ENCODE peak calls at places on chromosome 14, in nine cellular contexts. L, H, Q, F, S, P, Y, V and I are unnamed samples. For H3K36me3, the result is how much of the 10 kb centered on the place peaks cover.

GRCh38 chr14:69287096-69287991 is 27.4 kb downstream of the GALNT16 start:
- DNase-seq in L (no peak), H (no peak), Q (no peak), F (no peak), S (peak), P (no peak), Y (no peak), V (peak), I (no peak)

GRCh38 chr14:52318829-52319604 is 4.9 kb downstream of the PTGER2 start:
- DNase-seq in L (no peak), H (no peak), Q (no peak), F (no peak), S (no peak), P (no peak), Y (no peak), V (no peak), I (no peak)

GRCh38 chr14:68790656-68791077 is 2.2 kb downstream of the ZFP36L1 start:
- DNase-seq in L (no peak), H (no peak), Q (peak), F (no peak), S (no peak), P (no peak), Y (no peak), V (no peak), I (no peak)

GRCh38 chr14:103141117-103141796 is 18.0 kb downstream of the TNFAIP2 start:
- DNase-seq in L (no peak), H (no peak), Q (no peak), F (no peak), S (peak), P (no peak), Y (no peak), V (peak), I (peak)

GRCh38 chr14:91368681-91369416 is 48.8 kb downstream of the CCDC88C start:
- DNase-seq in L (no peak), H (no peak), Q (no peak), F (no peak), S (no peak), P (no peak), Y (no peak), V (no peak), I (no peak)

GRCh38 chr14:21987937-21988336 is 314.3 kb upstream of the OR4E1 start:
- DNase-seq in L (peak), H (no peak), Q (no peak), F (no peak), S (peak), P (no peak), Y (no peak), V (no peak), I (peak)

GRCh38 chr14:69263364-69263763 is 3.4 kb downstream of the GALNT16 start:
- DNase-seq in L (peak), H (peak), Q (peak), F (peak), S (no peak), P (no peak), Y (peak), V (no peak), I (peak)

GRCh38 chr14:65850429-65851145 is 438.1 kb downstream of the FUT8 start:
- DNase-seq in L (no peak), H (no peak), Q (no peak), F (no peak), S (no peak), P (no peak), Y (no peak), V (no peak), I (no peak)

GRCh38 chr14:22419620-22420019 is 169.4 kb downstream of the DAD1 start:
- DNase-seq in L (no peak), H (no peak), Q (no peak), F (no peak), S (no peak), P (no peak), Y (no peak), V (no peak), I (no peak)

GRCh38 chr14:63727231-63727735 is 582 bp downstream of the SGPP1 start:
- DNase-seq in L (peak), H (peak), Q (peak), F (peak), S (peak), P (no peak), Y (peak), V (peak), I (peak)

GRCh38 chr14:63852271-63852816 is 460 bp upstream of the SYNE2 start:
- DNase-seq in L (no peak), H (no peak), Q (no peak), F (no peak), S (peak), P (no peak), Y (no peak), V (no peak), I (no peak)

GRCh38 chr14:79802096-79802495 is 409.2 kb downstream of the DIO2 start:
- DNase-seq in L (no peak), H (no peak), Q (no peak), F (no peak), S (no peak), P (no peak), Y (no peak), V (no peak), I (no peak)

GRCh38 chr14:74211945-74212580 is 27.2 kb upstream of the VSX2 start:
- DNase-seq in L (no peak), H (no peak), Q (no peak), F (no peak), S (no peak), P (no peak), Y (no peak), V (no peak), I (no peak)

GRCh38 chr14:32494566-32495434 is 165.7 kb downstream of the AKAP6 start:
- DNase-seq in L (no peak), H (no peak), Q (peak), F (peak), S (no peak), P (no peak), Y (no peak), V (no peak), I (no peak)

GRCh38 chr14:25464078-25464477 is 414.1 kb upstream of the STXBP6 start:
- DNase-seq in L (no peak), H (no peak), Q (no peak), F (no peak), S (no peak), P (no peak), Y (no peak), V (no peak), I (no peak)

GRCh38 chr14:61510736-61511557 is 184.4 kb upstream of the HIF1A start:
- DNase-seq in L (no peak), H (no peak), Q (no peak), F (no peak), S (no peak), P (no peak), Y (no peak), V (no peak), I (no peak)

GRCh38 chr14:79971330-79971729 is 240.0 kb downstream of the DIO2 start:
- DNase-seq in L (peak), H (no peak), Q (no peak), F (no peak), S (no peak), P (peak), Y (peak), V (no peak), I (no peak)

GRCh38 chr14:80867091-80867490 is 74.4 kb downstream of the CEP128 start:
- DNase-seq in L (no peak), H (no peak), Q (no peak), F (no peak), S (no peak), P (no peak), Y (no peak), V (no peak), I (no peak)

GRCh38 chr14:102594514-102595175 is 2.2 kb downstream of the RCOR1 start:
- DNase-seq in L (peak), H (peak), Q (peak), F (peak), S (peak), P (no peak), Y (peak), V (peak), I (peak)

GRCh38 chr14:106491851-106492250 is 965.5 kb downstream of the TMEM121 start:
- DNase-seq in L (no peak), H (no peak), Q (no peak), F (no peak), S (peak), P (no peak), Y (no peak), V (peak), I (peak)

GRCh38 chr14:92041203-92041602 is 1.3 kb upstream of the TRIP11 start:
- DNase-seq in L (no peak), H (no peak), Q (no peak), F (no peak), S (no peak), P (no peak), Y (no peak), V (no peak), I (no peak)

GRCh38 chr14:68359862-68360552 is 432.9 kb downstream of the ZFP36L1 start:
- DNase-seq in L (no peak), H (peak), Q (peak), F (peak), S (no peak), P (no peak), Y (peak), V (no peak), I (no peak)

GRCh38 chr14:86646688-86647687 is 1117.0 kb downstream of the FLRT2 start:
- DNase-seq in L (no peak), H (no peak), Q (no peak), F (no peak), S (peak), P (no peak), Y (no peak), V (no peak), I (peak)

GRCh38 chr14:32019271-32019670 is 57.8 kb upstream of the ARHGAP5 start:
- DNase-seq in L (no peak), H (no peak), Q (no peak), F (no peak), S (no peak), P (no peak), Y (no peak), V (no peak), I (no peak)

GRCh38 chr14:78758333-78758732 is 588.2 kb downstream of the NRXN3 start:
- DNase-seq in L (peak), H (no peak), Q (no peak), F (no peak), S (peak), P (no peak), Y (no peak), V (peak), I (peak)

GRCh38 chr14:52013984-52014600 is 24.7 kb downstream of the RTRAF start:
- DNase-seq in L (no peak), H (peak), Q (no peak), F (peak), S (peak), P (no peak), Y (no peak), V (peak), I (peak)

GRCh38 chr14:54803926-54804719 is 98.5 kb downstream of the GCH1 start:
- DNase-seq in L (no peak), H (no peak), Q (no peak), F (no peak), S (no peak), P (no peak), Y (no peak), V (no peak), I (no peak)

GRCh38 chr14:57470909-57471308 is 22.7 kb downstream of the CCDC198 start:
- DNase-seq in L (no peak), H (no peak), Q (no peak), F (no peak), S (no peak), P (no peak), Y (no peak), V (no peak), I (no peak)

GRCh38 chr14:52700701-52701172 is 5.4 kb upstream of the ERO1A start:
- DNase-seq in L (no peak), H (no peak), Q (no peak), F (no peak), S (no peak), P (peak), Y (no peak), V (no peak), I (no peak)

GRCh38 chr14:75515631-75515999 is 6.7 kb upstream of the BATF start:
- DNase-seq in L (no peak), H (no peak), Q (no peak), F (no peak), S (no peak), P (no peak), Y (no peak), V (no peak), I (no peak)
- H3K4me3 ChIP-seq in L (peak), H (peak), Q (peak), F (no peak), S (no peak), P (no peak), Y (peak), V (no peak), I (no peak)

DNA sequence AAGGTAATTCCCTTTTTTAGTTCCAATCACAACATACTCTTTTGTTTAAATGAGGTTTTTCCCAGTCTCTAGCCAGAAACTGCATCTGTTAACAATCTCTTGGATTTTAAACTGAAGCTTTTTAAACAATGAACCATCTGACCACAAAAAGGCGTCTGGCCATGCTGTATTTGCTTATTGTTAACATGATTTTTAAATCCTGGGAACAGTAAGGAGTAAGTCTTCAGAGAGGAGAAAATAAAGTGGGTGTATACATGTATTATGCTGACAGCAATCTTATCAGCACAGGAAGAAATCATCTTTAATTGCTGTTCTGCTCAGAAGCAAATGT is 106.2 kb downstream of the DAAM1 start:
- DNase-seq in L (no peak), H (no peak), Q (no peak), F (no peak), S (no peak), P (no peak), Y (no peak), V (no peak), I (no peak)
- H3K36me3 ChIP-seq in L (under half), H (under half), Q (under half), F (under half), S (under half), P (under half), Y (under half), V (under half), I (under half)

DNA sequence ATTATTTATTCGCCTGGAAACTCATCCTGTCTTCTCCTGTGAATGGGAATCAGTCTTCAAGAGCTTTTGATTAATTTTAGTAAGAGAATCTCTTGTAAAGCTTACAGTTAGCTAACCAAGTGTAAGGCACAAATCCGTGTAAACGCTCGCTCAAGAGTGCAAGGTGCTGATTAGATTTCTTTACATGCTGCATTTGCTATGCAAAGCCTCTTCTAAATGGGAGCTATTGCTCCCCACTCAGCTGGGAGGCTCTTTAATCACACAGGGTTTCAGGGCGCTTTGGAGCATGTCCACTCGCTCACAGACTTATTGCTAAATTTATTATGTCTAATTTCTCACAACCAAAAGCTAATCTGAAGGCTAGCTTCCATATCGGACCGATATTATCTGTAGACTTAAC is 5.0 kb downstream of the FLRT2 start:
- DNase-seq in L (no peak), H (no peak), Q (no peak), F (no peak), S (no peak), P (no peak), Y (no peak), V (no peak), I (peak)
- H3K4me3 ChIP-seq in L (peak), H (peak), Q (peak), F (peak), S (peak), P (no peak), Y (peak), V (no peak), I (peak)

DNA sequence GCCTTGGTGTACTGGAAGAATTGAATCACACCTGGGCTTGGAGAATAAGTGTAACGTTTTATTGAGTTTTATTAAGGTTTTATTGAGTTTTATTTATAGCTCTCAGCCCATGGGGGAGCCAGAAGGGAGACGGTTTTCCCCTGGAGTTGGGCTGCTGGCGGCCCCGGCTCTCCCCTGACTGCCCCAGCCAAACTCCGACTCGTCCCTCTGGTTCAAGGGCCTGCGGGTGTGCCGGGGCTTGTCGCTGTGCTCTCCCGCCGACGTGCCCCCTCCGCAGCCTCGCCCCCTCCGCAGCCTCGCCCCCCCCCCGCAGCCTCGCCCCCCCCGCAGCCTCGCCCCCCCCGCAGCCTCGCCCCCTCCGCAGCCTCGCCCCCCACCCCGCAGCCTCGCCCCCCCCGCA is 326.1 kb upstream of the RTL1 start:
- DNase-seq in L (no peak), H (no peak), Q (no peak), F (peak), S (peak), P (no peak), Y (no peak), V (no peak), I (no peak)
- H3K36me3 ChIP-seq in L (under half), H (under half), Q (under half), F (under half), S (under half), P (under half), Y (under half), V (under half), I (under half)

GRCh38 chr14:98707522-98707921 is 564.5 kb downstream of the BCL11B start:
- DNase-seq in L (no peak), H (no peak), Q (no peak), F (no peak), S (no peak), P (no peak), Y (no peak), V (no peak), I (no peak)
- H3K4me3 ChIP-seq in L (no peak), H (no peak), Q (no peak), F (no peak), S (no peak), P (no peak), Y (no peak), V (no peak), I (no peak)

DNA sequence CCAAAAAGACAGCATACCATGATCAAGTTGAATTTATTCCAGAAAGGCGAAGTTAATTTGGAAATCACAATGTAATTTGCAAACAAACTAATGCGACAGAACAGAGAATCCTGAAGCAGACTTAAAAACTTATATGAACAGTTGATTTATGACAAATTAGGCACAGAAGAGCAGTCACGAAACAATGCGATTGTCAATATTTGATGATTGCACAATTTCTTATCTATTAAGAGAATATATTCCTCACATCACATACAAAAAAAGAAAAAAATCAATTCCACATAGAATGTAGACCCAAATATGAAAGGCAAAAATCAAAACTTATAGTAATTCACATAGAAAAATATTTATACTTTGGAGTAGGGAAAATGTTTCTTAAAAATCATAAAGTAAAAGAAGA is 28.9 kb downstream of the COX16 start:
- DNase-seq in L (no peak), H (no peak), Q (no peak), F (no peak), S (no peak), P (no peak), Y (no peak), V (no peak), I (no peak)
- H3K36me3 ChIP-seq in L (under half), H (half or more), Q (under half), F (under half), S (under half), P (under half), Y (under half), V (under half), I (under half)

GRCh38 chr14:95375539-95376109 is 55.9 kb upstream of the CLMN start:
- DNase-seq in L (no peak), H (no peak), Q (no peak), F (no peak), S (no peak), P (no peak), Y (no peak), V (no peak), I (no peak)
- H3K4me3 ChIP-seq in L (no peak), H (no peak), Q (no peak), F (no peak), S (no peak), P (no peak), Y (no peak), V (no peak), I (no peak)

GRCh38 chr14:77276959-77277358 is 6.0 kb upstream of the NGB start:
- DNase-seq in L (no peak), H (no peak), Q (no peak), F (no peak), S (no peak), P (no peak), Y (no peak), V (no peak), I (no peak)
- H3K36me3 ChIP-seq in L (under half), H (under half), Q (under half), F (under half), S (under half), P (under half), Y (under half), V (under half), I (under half)